ENCODE peak calls at places on chromosome 18, in nine cellular contexts. One of them, this sample, is unnamed.

GRCh38 chr18:39030124-39030655 is 1464.6 kb upstream of the CELF4 start:
- DNase-seq in body of pancreas: no peak
- DNase-seq in RWPE1: no peak
- DNase-seq in stimulated activated naive CD8-positive, alpha-beta T cell treated with anti-CD3 and anti-CD28 coated beads, Interleukin-15, amount 100 ng/mL, for 72 hours: no peak
- DNase-seq in upper lobe of right lung: no peak
- DNase-seq in effector memory CD8-positive, alpha-beta T cell: no peak
- DNase-seq in A549: no peak
- DNase-seq in cardiac septum: no peak
- DNase-seq in activated CD8-positive, alpha-beta memory T cell treated with anti-CD3 and anti-CD28 coated beads, Interleukin-2, amount 50 U/mL, for 48 hours: no peak
- DNase-seq in this sample: no peak

GRCh38 chr18:79680100-79680879 is 687 bp downstream of the CTDP1 start:
- DNase-seq in cardiac septum: no peak
- DNase-seq in upper lobe of right lung: no peak
- DNase-seq in stimulated activated naive CD8-positive, alpha-beta T cell treated with anti-CD3 and anti-CD28 coated beads, Interleukin-15, amount 100 ng/mL, for 72 hours: peak
- DNase-seq in A549: peak
- DNase-seq in body of pancreas: peak
- DNase-seq in activated CD8-positive, alpha-beta memory T cell treated with anti-CD3 and anti-CD28 coated beads, Interleukin-2, amount 50 U/mL, for 48 hours: peak
- DNase-seq in effector memory CD8-positive, alpha-beta T cell: peak
- DNase-seq in RWPE1: peak
- DNase-seq in this sample: peak

GRCh38 chr18:49849331-49850217 is 36.2 kb upstream of the ACAA2 start:
- DNase-seq in cardiac septum: no peak
- DNase-seq in stimulated activated naive CD8-positive, alpha-beta T cell treated with anti-CD3 and anti-CD28 coated beads, Interleukin-15, amount 100 ng/mL, for 72 hours: no peak
- DNase-seq in effector memory CD8-positive, alpha-beta T cell: no peak
- DNase-seq in A549: peak
- DNase-seq in body of pancreas: peak
- DNase-seq in activated CD8-positive, alpha-beta memory T cell treated with anti-CD3 and anti-CD28 coated beads, Interleukin-2, amount 50 U/mL, for 48 hours: no peak
- DNase-seq in RWPE1: peak
- DNase-seq in upper lobe of right lung: peak
- DNase-seq in this sample: peak

GRCh38 chr18:70172225-70172624 is 33.3 kb downstream of the RTTN start:
- DNase-seq in effector memory CD8-positive, alpha-beta T cell: no peak
- DNase-seq in upper lobe of right lung: no peak
- DNase-seq in activated CD8-positive, alpha-beta memory T cell treated with anti-CD3 and anti-CD28 coated beads, Interleukin-2, amount 50 U/mL, for 48 hours: no peak
- DNase-seq in stimulated activated naive CD8-positive, alpha-beta T cell treated with anti-CD3 and anti-CD28 coated beads, Interleukin-15, amount 100 ng/mL, for 72 hours: no peak
- DNase-seq in RWPE1: peak
- DNase-seq in cardiac septum: no peak
- DNase-seq in A549: no peak
- DNase-seq in body of pancreas: no peak
- DNase-seq in this sample: no peak

GRCh38 chr18:9081940-9082339 is 20.6 kb upstream of the NDUFV2 start:
- DNase-seq in body of pancreas: no peak
- DNase-seq in upper lobe of right lung: no peak
- DNase-seq in effector memory CD8-positive, alpha-beta T cell: no peak
- DNase-seq in stimulated activated naive CD8-positive, alpha-beta T cell treated with anti-CD3 and anti-CD28 coated beads, Interleukin-15, amount 100 ng/mL, for 72 hours: peak
- DNase-seq in activated CD8-positive, alpha-beta memory T cell treated with anti-CD3 and anti-CD28 coated beads, Interleukin-2, amount 50 U/mL, for 48 hours: peak
- DNase-seq in RWPE1: no peak
- DNase-seq in A549: no peak
- DNase-seq in cardiac septum: no peak
- DNase-seq in this sample: no peak

GRCh38 chr18:32095571-32096229 is 4.0 kb downstream of the RNF138 start:
- DNase-seq in A549: no peak
- DNase-seq in body of pancreas: no peak
- DNase-seq in RWPE1: no peak
- DNase-seq in effector memory CD8-positive, alpha-beta T cell: no peak
- DNase-seq in activated CD8-positive, alpha-beta memory T cell treated with anti-CD3 and anti-CD28 coated beads, Interleukin-2, amount 50 U/mL, for 48 hours: no peak
- DNase-seq in upper lobe of right lung: no peak
- DNase-seq in stimulated activated naive CD8-positive, alpha-beta T cell treated with anti-CD3 and anti-CD28 coated beads, Interleukin-15, amount 100 ng/mL, for 72 hours: no peak
- DNase-seq in cardiac septum: no peak
- DNase-seq in this sample: no peak

GRCh38 chr18:63131106-63131943 is 188.2 kb downstream of the BCL2 start:
- DNase-seq in activated CD8-positive, alpha-beta memory T cell treated with anti-CD3 and anti-CD28 coated beads, Interleukin-2, amount 50 U/mL, for 48 hours: no peak
- DNase-seq in upper lobe of right lung: no peak
- DNase-seq in RWPE1: peak
- DNase-seq in effector memory CD8-positive, alpha-beta T cell: peak
- DNase-seq in stimulated activated naive CD8-positive, alpha-beta T cell treated with anti-CD3 and anti-CD28 coated beads, Interleukin-15, amount 100 ng/mL, for 72 hours: peak
- DNase-seq in body of pancreas: peak
- DNase-seq in cardiac septum: no peak
- DNase-seq in A549: peak
- DNase-seq in this sample: peak

GRCh38 chr18:12247946-12248345 is 6.2 kb upstream of the CIDEA start:
- DNase-seq in RWPE1: no peak
- DNase-seq in body of pancreas: no peak
- DNase-seq in stimulated activated naive CD8-positive, alpha-beta T cell treated with anti-CD3 and anti-CD28 coated beads, Interleukin-15, amount 100 ng/mL, for 72 hours: no peak
- DNase-seq in activated CD8-positive, alpha-beta memory T cell treated with anti-CD3 and anti-CD28 coated beads, Interleukin-2, amount 50 U/mL, for 48 hours: no peak
- DNase-seq in cardiac septum: peak
- DNase-seq in effector memory CD8-positive, alpha-beta T cell: no peak
- DNase-seq in A549: no peak
- DNase-seq in upper lobe of right lung: no peak
- DNase-seq in this sample: no peak

GRCh38 chr18:57776767-57777166 is 26.3 kb downstream of the ATP8B1 start:
- DNase-seq in A549: no peak
- DNase-seq in cardiac septum: no peak
- DNase-seq in upper lobe of right lung: no peak
- DNase-seq in activated CD8-positive, alpha-beta memory T cell treated with anti-CD3 and anti-CD28 coated beads, Interleukin-2, amount 50 U/mL, for 48 hours: no peak
- DNase-seq in body of pancreas: peak
- DNase-seq in effector memory CD8-positive, alpha-beta T cell: no peak
- DNase-seq in RWPE1: no peak
- DNase-seq in stimulated activated naive CD8-positive, alpha-beta T cell treated with anti-CD3 and anti-CD28 coated beads, Interleukin-15, amount 100 ng/mL, for 72 hours: no peak
- DNase-seq in this sample: no peak

GRCh38 chr18:59072727-59073421 is 66.8 kb upstream of the SEC11C start:
- DNase-seq in body of pancreas: no peak
- DNase-seq in A549: no peak
- DNase-seq in RWPE1: no peak
- DNase-seq in activated CD8-positive, alpha-beta memory T cell treated with anti-CD3 and anti-CD28 coated beads, Interleukin-2, amount 50 U/mL, for 48 hours: no peak
- DNase-seq in upper lobe of right lung: no peak
- DNase-seq in effector memory CD8-positive, alpha-beta T cell: no peak
- DNase-seq in stimulated activated naive CD8-positive, alpha-beta T cell treated with anti-CD3 and anti-CD28 coated beads, Interleukin-15, amount 100 ng/mL, for 72 hours: no peak
- DNase-seq in cardiac septum: no peak
- DNase-seq in this sample: no peak

GRCh38 chr18:66560092-66560491 is 43.8 kb downstream of the CDH19 start:
- DNase-seq in RWPE1: peak
- DNase-seq in A549: no peak
- DNase-seq in stimulated activated naive CD8-positive, alpha-beta T cell treated with anti-CD3 and anti-CD28 coated beads, Interleukin-15, amount 100 ng/mL, for 72 hours: no peak
- DNase-seq in effector memory CD8-positive, alpha-beta T cell: no peak
- DNase-seq in body of pancreas: peak
- DNase-seq in upper lobe of right lung: no peak
- DNase-seq in cardiac septum: no peak
- DNase-seq in activated CD8-positive, alpha-beta memory T cell treated with anti-CD3 and anti-CD28 coated beads, Interleukin-2, amount 50 U/mL, for 48 hours: no peak
- DNase-seq in this sample: peak

GRCh38 chr18:56019908-56020307 is 431.9 kb upstream of the TCF4 start:
- DNase-seq in body of pancreas: no peak
- DNase-seq in RWPE1: no peak
- DNase-seq in effector memory CD8-positive, alpha-beta T cell: no peak
- DNase-seq in A549: no peak
- DNase-seq in cardiac septum: no peak
- DNase-seq in stimulated activated naive CD8-positive, alpha-beta T cell treated with anti-CD3 and anti-CD28 coated beads, Interleukin-15, amount 100 ng/mL, for 72 hours: no peak
- DNase-seq in upper lobe of right lung: no peak
- DNase-seq in activated CD8-positive, alpha-beta memory T cell treated with anti-CD3 and anti-CD28 coated beads, Interleukin-2, amount 50 U/mL, for 48 hours: no peak
- DNase-seq in this sample: no peak

GRCh38 chr18:72409923-72410322 is 134.2 kb downstream of the CBLN2 start:
- DNase-seq in cardiac septum: no peak
- DNase-seq in upper lobe of right lung: no peak
- DNase-seq in activated CD8-positive, alpha-beta memory T cell treated with anti-CD3 and anti-CD28 coated beads, Interleukin-2, amount 50 U/mL, for 48 hours: no peak
- DNase-seq in effector memory CD8-positive, alpha-beta T cell: no peak
- DNase-seq in RWPE1: no peak
- DNase-seq in A549: no peak
- DNase-seq in stimulated activated naive CD8-positive, alpha-beta T cell treated with anti-CD3 and anti-CD28 coated beads, Interleukin-15, amount 100 ng/mL, for 72 hours: no peak
- DNase-seq in body of pancreas: no peak
- DNase-seq in this sample: no peak

GRCh38 chr18:26579941-26580618 is 31.7 kb upstream of the KCTD1 start:
- DNase-seq in RWPE1: peak
- DNase-seq in activated CD8-positive, alpha-beta memory T cell treated with anti-CD3 and anti-CD28 coated beads, Interleukin-2, amount 50 U/mL, for 48 hours: no peak
- DNase-seq in A549: peak
- DNase-seq in upper lobe of right lung: peak
- DNase-seq in cardiac septum: no peak
- DNase-seq in body of pancreas: peak
- DNase-seq in effector memory CD8-positive, alpha-beta T cell: no peak
- DNase-seq in stimulated activated naive CD8-positive, alpha-beta T cell treated with anti-CD3 and anti-CD28 coated beads, Interleukin-15, amount 100 ng/mL, for 72 hours: no peak
- DNase-seq in this sample: no peak

GRCh38 chr18:13099113-13099512 is 108.0 kb downstream of the CEP192 start:
- DNase-seq in cardiac septum: no peak
- DNase-seq in A549: no peak
- DNase-seq in body of pancreas: no peak
- DNase-seq in effector memory CD8-positive, alpha-beta T cell: no peak
- DNase-seq in stimulated activated naive CD8-positive, alpha-beta T cell treated with anti-CD3 and anti-CD28 coated beads, Interleukin-15, amount 100 ng/mL, for 72 hours: no peak
- DNase-seq in upper lobe of right lung: no peak
- DNase-seq in activated CD8-positive, alpha-beta memory T cell treated with anti-CD3 and anti-CD28 coated beads, Interleukin-2, amount 50 U/mL, for 48 hours: no peak
- DNase-seq in RWPE1: no peak
- DNase-seq in this sample: no peak

GRCh38 chr18:47756364-47757016 is 174.0 kb downstream of the SMAD2 start:
- DNase-seq in upper lobe of right lung: peak
- DNase-seq in stimulated activated naive CD8-positive, alpha-beta T cell treated with anti-CD3 and anti-CD28 coated beads, Interleukin-15, amount 100 ng/mL, for 72 hours: peak
- DNase-seq in body of pancreas: peak
- DNase-seq in RWPE1: peak
- DNase-seq in A549: peak
- DNase-seq in effector memory CD8-positive, alpha-beta T cell: peak
- DNase-seq in activated CD8-positive, alpha-beta memory T cell treated with anti-CD3 and anti-CD28 coated beads, Interleukin-2, amount 50 U/mL, for 48 hours: peak
- DNase-seq in cardiac septum: no peak
- DNase-seq in this sample: peak

GRCh38 chr18:75290737-75291358 is 80.3 kb downstream of the TSHZ1 start:
- DNase-seq in activated CD8-positive, alpha-beta memory T cell treated with anti-CD3 and anti-CD28 coated beads, Interleukin-2, amount 50 U/mL, for 48 hours: no peak
- DNase-seq in A549: no peak
- DNase-seq in upper lobe of right lung: no peak
- DNase-seq in stimulated activated naive CD8-positive, alpha-beta T cell treated with anti-CD3 and anti-CD28 coated beads, Interleukin-15, amount 100 ng/mL, for 72 hours: no peak
- DNase-seq in cardiac septum: no peak
- DNase-seq in body of pancreas: no peak
- DNase-seq in effector memory CD8-positive, alpha-beta T cell: no peak
- DNase-seq in RWPE1: no peak
- DNase-seq in this sample: no peak

GRCh38 chr18:9619545-9619944 is 5.2 kb upstream of the PPP4R1 start:
- DNase-seq in activated CD8-positive, alpha-beta memory T cell treated with anti-CD3 and anti-CD28 coated beads, Interleukin-2, amount 50 U/mL, for 48 hours: no peak
- DNase-seq in upper lobe of right lung: no peak
- DNase-seq in stimulated activated naive CD8-positive, alpha-beta T cell treated with anti-CD3 and anti-CD28 coated beads, Interleukin-15, amount 100 ng/mL, for 72 hours: no peak
- DNase-seq in RWPE1: no peak
- DNase-seq in A549: no peak
- DNase-seq in effector memory CD8-positive, alpha-beta T cell: no peak
- DNase-seq in cardiac septum: no peak
- DNase-seq in body of pancreas: no peak
- DNase-seq in this sample: no peak

GRCh38 chr18:32753656-32754221 is 19.1 kb downstream of the KLHL14 start:
- DNase-seq in cardiac septum: no peak
- DNase-seq in A549: no peak
- DNase-seq in stimulated activated naive CD8-positive, alpha-beta T cell treated with anti-CD3 and anti-CD28 coated beads, Interleukin-15, amount 100 ng/mL, for 72 hours: no peak
- DNase-seq in RWPE1: no peak
- DNase-seq in effector memory CD8-positive, alpha-beta T cell: no peak
- DNase-seq in body of pancreas: no peak
- DNase-seq in upper lobe of right lung: no peak
- DNase-seq in activated CD8-positive, alpha-beta memory T cell treated with anti-CD3 and anti-CD28 coated beads, Interleukin-2, amount 50 U/mL, for 48 hours: no peak
- DNase-seq in this sample: no peak

GRCh38 chr18:51168960-51169662 is 28.4 kb downstream of the MEX3C start:
- DNase-seq in RWPE1: no peak
- DNase-seq in effector memory CD8-positive, alpha-beta T cell: no peak
- DNase-seq in stimulated activated naive CD8-positive, alpha-beta T cell treated with anti-CD3 and anti-CD28 coated beads, Interleukin-15, amount 100 ng/mL, for 72 hours: no peak
- DNase-seq in upper lobe of right lung: no peak
- DNase-seq in body of pancreas: no peak
- DNase-seq in activated CD8-positive, alpha-beta memory T cell treated with anti-CD3 and anti-CD28 coated beads, Interleukin-2, amount 50 U/mL, for 48 hours: no peak
- DNase-seq in A549: no peak
- DNase-seq in cardiac septum: no peak
- DNase-seq in this sample: no peak